ENCODE peak calls at places on chromosome 6, in five cellular contexts. One of them, this sample, is unnamed.

GRCh38 chr6:41522780-41523548 is 23.2 kb upstream of the FOXP4 start:
- DNase-seq in uterus: peak; percentile 62
- DNase-seq in cardiac muscle cell: no peak
- DNase-seq in left lung: no peak
- DNase-seq in BE2C: no peak
- DNase-seq in this sample: no peak

GRCh38 chr6:50030777-50031562 is 9.2 kb upstream of the DEFB110 start:
- DNase-seq in left lung: no peak
- DNase-seq in cardiac muscle cell: peak; percentile 27
- DNase-seq in BE2C: peak; percentile 23
- DNase-seq in uterus: no peak
- DNase-seq in this sample: peak; percentile 74

GRCh38 chr6:117976030-117976651 is 69.1 kb downstream of the SLC35F1 start:
- DNase-seq in BE2C: peak; percentile 34
- DNase-seq in cardiac muscle cell: peak; percentile 81
- DNase-seq in left lung: no peak
- DNase-seq in uterus: no peak
- DNase-seq in this sample: no peak

GRCh38 chr6:159389695-159390094 is 220.5 kb downstream of the FNDC1 start:
- DNase-seq in BE2C: no peak
- DNase-seq in uterus: no peak
- DNase-seq in cardiac muscle cell: no peak
- DNase-seq in left lung: no peak
- DNase-seq in this sample: no peak

GRCh38 chr6:45663181-45664180 is 285.7 kb upstream of the SUPT3H start:
- DNase-seq in uterus: no peak
- DNase-seq in BE2C: no peak
- DNase-seq in cardiac muscle cell: peak; percentile 41
- DNase-seq in left lung: peak; percentile 83
- DNase-seq in this sample: no peak

GRCh38 chr6:11785449-11785951 is 6.9 kb upstream of the ADTRP start:
- DNase-seq in left lung: no peak
- DNase-seq in uterus: no peak
- DNase-seq in cardiac muscle cell: no peak
- DNase-seq in BE2C: no peak
- DNase-seq in this sample: no peak

GRCh38 chr6:129592516-129593232 is 117.3 kb downstream of the ARHGAP18 start:
- DNase-seq in BE2C: no peak
- DNase-seq in cardiac muscle cell: no peak
- DNase-seq in left lung: no peak
- DNase-seq in uterus: no peak
- DNase-seq in this sample: no peak

GRCh38 chr6:160272707-160273106 is 14.1 kb upstream of the SLC22A2 start:
- DNase-seq in left lung: no peak
- DNase-seq in cardiac muscle cell: no peak
- DNase-seq in BE2C: no peak
- DNase-seq in uterus: no peak
- DNase-seq in this sample: no peak

GRCh38 chr6:154909821-154910220 is 85.3 kb upstream of the TIAM2 start:
- DNase-seq in BE2C: no peak
- DNase-seq in uterus: no peak
- DNase-seq in cardiac muscle cell: no peak
- DNase-seq in left lung: no peak
- DNase-seq in this sample: no peak

GRCh38 chr6:144215402-144215931 is 65.2 kb downstream of the STX11 start:
- DNase-seq in uterus: peak; percentile 19
- DNase-seq in BE2C: peak; percentile 34
- DNase-seq in left lung: peak; percentile 76
- DNase-seq in cardiac muscle cell: no peak
- DNase-seq in this sample: peak; percentile 39

GRCh38 chr6:5078121-5078695 is 6.9 kb upstream of the PPP1R3G start:
- DNase-seq in cardiac muscle cell: no peak
- DNase-seq in left lung: no peak
- DNase-seq in BE2C: no peak
- DNase-seq in uterus: no peak
- DNase-seq in this sample: no peak

GRCh38 chr6:42978487-42978792 is 541 bp downstream of the PEX6 start:
- DNase-seq in uterus: no peak
- DNase-seq in left lung: peak; percentile 88
- DNase-seq in BE2C: no peak
- DNase-seq in cardiac muscle cell: no peak
- DNase-seq in this sample: peak; percentile 43

GRCh38 chr6:128047989-128048388 is 147.1 kb upstream of the THEMIS start:
- DNase-seq in left lung: no peak
- DNase-seq in uterus: no peak
- DNase-seq in BE2C: no peak
- DNase-seq in cardiac muscle cell: no peak
- DNase-seq in this sample: no peak

GRCh38 chr6:63347599-63347998 is 27.8 kb upstream of the LGSN start:
- DNase-seq in uterus: no peak
- DNase-seq in left lung: no peak
- DNase-seq in BE2C: no peak
- DNase-seq in cardiac muscle cell: no peak
- DNase-seq in this sample: no peak

GRCh38 chr6:27550692-27551091 is 77.8 kb upstream of the ZNF184 start:
- DNase-seq in left lung: no peak
- DNase-seq in uterus: no peak
- DNase-seq in BE2C: no peak
- DNase-seq in cardiac muscle cell: no peak
- DNase-seq in this sample: no peak

GRCh38 chr6:139265512-139266190 is 26.1 kb downstream of the TXLNB start:
- DNase-seq in left lung: no peak
- DNase-seq in BE2C: no peak
- DNase-seq in uterus: no peak
- DNase-seq in cardiac muscle cell: no peak
- DNase-seq in this sample: no peak

GRCh38 chr6:44041461-44042260 is 85.6 kb downstream of the MRPL14 start:
- DNase-seq in uterus: peak; percentile 91
- DNase-seq in left lung: no peak
- DNase-seq in cardiac muscle cell: no peak
- DNase-seq in BE2C: no peak
- DNase-seq in this sample: peak; percentile 92

GRCh38 chr6:119076173-119076965 is 2.1 kb downstream of the FAM184A start:
- DNase-seq in cardiac muscle cell: no peak
- DNase-seq in uterus: no peak
- DNase-seq in BE2C: no peak
- DNase-seq in left lung: no peak
- DNase-seq in this sample: no peak

GRCh38 chr6:42899871-42900270 is 16.0 kb upstream of the PTCRA start:
- DNase-seq in left lung: no peak
- DNase-seq in BE2C: no peak
- DNase-seq in uterus: no peak
- DNase-seq in cardiac muscle cell: no peak
- DNase-seq in this sample: no peak

GRCh38 chr6:111088668-111089003 is 1.3 kb downstream of the SLC16A10 start:
- DNase-seq in uterus: no peak
- DNase-seq in BE2C: no peak
- DNase-seq in cardiac muscle cell: no peak
- DNase-seq in left lung: no peak
- DNase-seq in this sample: no peak

GRCh38 chr6:113894712-113895674 is 37.8 kb downstream of the MARCKS start:
- DNase-seq in uterus: no peak
- DNase-seq in cardiac muscle cell: no peak
- DNase-seq in left lung: no peak
- DNase-seq in BE2C: no peak
- DNase-seq in this sample: no peak

GRCh38 chr6:37965964-37966676 is 146.6 kb downstream of the ZFAND3 start:
- DNase-seq in cardiac muscle cell: no peak
- DNase-seq in uterus: no peak
- DNase-seq in BE2C: no peak
- DNase-seq in left lung: no peak
- DNase-seq in this sample: no peak

GRCh38 chr6:158439255-158439654 is 120.6 kb upstream of the TMEM181 start:
- DNase-seq in uterus: no peak
- DNase-seq in BE2C: no peak
- DNase-seq in cardiac muscle cell: no peak
- DNase-seq in left lung: no peak
- DNase-seq in this sample: no peak

GRCh38 chr6:89339565-89339964 is 13.0 kb downstream of the UBE2J1 start:
- DNase-seq in uterus: no peak
- DNase-seq in cardiac muscle cell: no peak
- DNase-seq in BE2C: no peak
- DNase-seq in left lung: no peak
- DNase-seq in this sample: no peak

GRCh38 chr6:148140772-148141557 is 201.7 kb upstream of the SASH1 start:
- DNase-seq in BE2C: no peak
- DNase-seq in left lung: no peak
- DNase-seq in cardiac muscle cell: no peak
- DNase-seq in uterus: no peak
- DNase-seq in this sample: peak; percentile 83

GRCh38 chr6:144314003-144314485 is 28.9 kb downstream of the UTRN start:
- DNase-seq in cardiac muscle cell: no peak
- DNase-seq in uterus: peak; percentile 59
- DNase-seq in left lung: peak; percentile 85
- DNase-seq in BE2C: no peak
- DNase-seq in this sample: no peak

GRCh38 chr6:56953597-56954388 is 1.1 kb upstream of the BEND6 start:
- DNase-seq in uterus: no peak
- DNase-seq in BE2C: peak; percentile 6
- DNase-seq in cardiac muscle cell: peak; percentile 2
- DNase-seq in left lung: no peak
- DNase-seq in this sample: no peak
- H3K4me3 ChIP-seq in uterus: peak overlapping the region; percentile 46
- H3K4me3 ChIP-seq in BE2C: peak overlapping the region; percentile 68
- H3K4me3 ChIP-seq in cardiac muscle cell: peak overlapping the region; percentile 40
- H3K4me3 ChIP-seq in left lung: peak overlapping the region; percentile 40
- H3K4me3 ChIP-seq in this sample: peak overlapping the region; percentile 62

GRCh38 chr6:53026526-53026925 is 31.4 kb upstream of the GSTA4 start:
- DNase-seq in BE2C: no peak
- DNase-seq in left lung: no peak
- DNase-seq in cardiac muscle cell: no peak
- DNase-seq in uterus: no peak
- DNase-seq in this sample: no peak
- H3K36me3 ChIP-seq in BE2C: peaks cover 18% of the 10 kb centered on the region
- H3K36me3 ChIP-seq in left lung: no peaks in the 10 kb centered on the region
- H3K36me3 ChIP-seq in cardiac muscle cell: peaks cover 9% of the 10 kb centered on the region
- H3K36me3 ChIP-seq in uterus: no peaks in the 10 kb centered on the region
- H3K36me3 ChIP-seq in this sample: peaks cover 16% of the 10 kb centered on the region

GRCh38 chr6:47031656-47032055 is 10.5 kb downstream of the ADGRF1 start:
- DNase-seq in cardiac muscle cell: no peak
- DNase-seq in left lung: no peak
- DNase-seq in uterus: no peak
- DNase-seq in BE2C: no peak
- DNase-seq in this sample: no peak

GRCh38 chr6:47034421-47034820 is 7.7 kb downstream of the ADGRF1 start:
- DNase-seq in uterus: no peak
- DNase-seq in cardiac muscle cell: no peak
- DNase-seq in left lung: no peak
- DNase-seq in BE2C: no peak
- DNase-seq in this sample: no peak

GRCh38 chr6:47033029-47033796 is 8.9 kb downstream of the ADGRF1 start:
- DNase-seq in uterus: no peak
- DNase-seq in cardiac muscle cell: no peak
- DNase-seq in left lung: no peak
- DNase-seq in BE2C: no peak
- DNase-seq in this sample: no peak

GRCh38 chr6:47029865-47030561 is 12.1 kb downstream of the ADGRF1 start:
- DNase-seq in cardiac muscle cell: no peak
- DNase-seq in uterus: no peak
- DNase-seq in BE2C: no peak
- DNase-seq in left lung: no peak
- DNase-seq in this sample: no peak

DNA sequence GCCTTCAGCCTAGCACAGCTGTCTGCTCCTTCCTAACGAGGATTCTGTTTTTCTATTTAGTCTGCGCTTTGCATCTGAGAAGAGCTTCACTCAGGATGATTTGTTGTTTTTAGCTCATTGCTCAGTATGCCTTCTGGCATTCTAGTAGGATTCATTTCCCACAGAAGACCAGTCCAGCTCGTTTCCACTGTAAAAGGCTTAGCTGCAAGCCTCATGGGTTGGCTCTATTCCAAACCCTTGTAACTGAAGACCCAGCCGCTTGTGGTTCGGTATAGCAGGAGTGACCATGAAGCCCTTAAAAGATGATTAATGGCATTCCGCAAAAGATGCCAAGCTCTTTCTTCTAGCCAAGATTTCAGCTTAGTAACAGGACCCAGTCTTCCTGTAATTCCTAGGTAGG is 7.2 kb downstream of the ADGRF1 start:
- DNase-seq in uterus: peak; percentile 46
- DNase-seq in left lung: no peak
- DNase-seq in BE2C: no peak
- DNase-seq in cardiac muscle cell: peak; percentile 76
- DNase-seq in this sample: peak; percentile 86
- H3K4me3 ChIP-seq in uterus: no peak overlapping the region
- H3K4me3 ChIP-seq in left lung: no peak overlapping the region
- H3K4me3 ChIP-seq in BE2C: no peak overlapping the region
- H3K4me3 ChIP-seq in cardiac muscle cell: no peak overlapping the region
- H3K4me3 ChIP-seq in this sample: no peak overlapping the region

GRCh38 chr6:169224716-169225115 is 28.9 kb downstream of the THBS2 start:
- DNase-seq in BE2C: no peak
- DNase-seq in uterus: no peak
- DNase-seq in left lung: no peak
- DNase-seq in cardiac muscle cell: no peak
- DNase-seq in this sample: no peak

GRCh38 chr6:169224185-169224695 is 29.4 kb downstream of the THBS2 start:
- DNase-seq in left lung: no peak
- DNase-seq in BE2C: no peak
- DNase-seq in uterus: peak; percentile 79
- DNase-seq in cardiac muscle cell: no peak
- DNase-seq in this sample: no peak

GRCh38 chr6:169227116-169227515 is 26.5 kb downstream of the THBS2 start:
- DNase-seq in uterus: no peak
- DNase-seq in BE2C: no peak
- DNase-seq in cardiac muscle cell: no peak
- DNase-seq in left lung: no peak
- DNase-seq in this sample: no peak

GRCh38 chr6:169225887-169226286 is 27.8 kb downstream of the THBS2 start:
- DNase-seq in BE2C: no peak
- DNase-seq in cardiac muscle cell: no peak
- DNase-seq in uterus: no peak
- DNase-seq in left lung: no peak
- DNase-seq in this sample: no peak

DNA sequence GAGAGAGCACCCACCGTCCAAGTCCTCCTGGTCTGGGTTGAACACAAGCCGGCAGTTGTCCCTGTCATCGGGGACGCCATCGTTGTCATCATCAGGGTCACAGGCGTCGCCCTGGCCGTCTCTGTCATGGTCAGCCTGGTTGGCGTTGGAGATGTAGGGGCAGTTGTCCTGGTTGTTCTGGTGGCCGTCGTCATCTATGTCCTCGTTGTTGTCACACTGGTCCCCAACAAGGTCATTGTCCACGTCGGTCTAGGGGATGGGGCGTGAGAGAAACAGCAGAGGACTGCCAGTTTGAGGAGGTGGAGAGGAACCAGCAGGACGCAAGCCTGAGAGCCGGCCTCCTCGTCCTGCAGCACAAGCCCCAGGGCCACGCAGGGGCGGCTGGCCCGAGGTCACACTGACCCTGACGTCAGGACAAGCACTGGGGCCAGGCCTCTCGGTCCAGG is 28.5 kb downstream of the THBS2 start:
- DNase-seq in uterus: no peak
- DNase-seq in BE2C: no peak
- DNase-seq in left lung: no peak
- DNase-seq in cardiac muscle cell: no peak
- DNase-seq in this sample: no peak
- H3K36me3 ChIP-seq in uterus: no peaks in the 10 kb centered on the region
- H3K36me3 ChIP-seq in BE2C: no peaks in the 10 kb centered on the region
- H3K36me3 ChIP-seq in left lung: no peaks in the 10 kb centered on the region
- H3K36me3 ChIP-seq in cardiac muscle cell: no peaks in the 10 kb centered on the region
- H3K36me3 ChIP-seq in this sample: peaks cover 99% of the 10 kb centered on the region

GRCh38 chr6:56247654-56248122 is 308 bp upstream of the COL21A1 start:
- DNase-seq in cardiac muscle cell: no peak
- DNase-seq in left lung: no peak
- DNase-seq in uterus: no peak
- DNase-seq in BE2C: no peak
- DNase-seq in this sample: no peak
- H3K4me3 ChIP-seq in cardiac muscle cell: peak overlapping the region; percentile 35
- H3K4me3 ChIP-seq in left lung: peak overlapping the region; percentile 29
- H3K4me3 ChIP-seq in uterus: peak overlapping the region; percentile 51
- H3K4me3 ChIP-seq in BE2C: no peak overlapping the region
- H3K4me3 ChIP-seq in this sample: no peak overlapping the region